ENCODE peak calls at places on chromosomes 1 and 21, in five cellular contexts. I, H, W, T and E are unnamed samples.

GRCh38 chr1:35030338-35031102 is 1.2 kb downstream of the ZMYM6 start:
- DNase-seq in I (no peak), H (no peak), W (no peak), T (no peak), E (no peak)

GRCh38 chr1:89259283-89259971 is 13.2 kb downstream of the GBP5 start:
- DNase-seq in I (no peak), H (no peak), W (no peak), T (no peak), E (no peak)

GRCh38 chr1:109438798-109439297 is 12.6 kb upstream of the PSMA5 start:
- DNase-seq in I (peak), H (no peak), W (no peak), T (no peak), E (no peak)

GRCh38 chr21:26093094-26093493 is 77.5 kb downstream of the APP start:
- DNase-seq in I (peak), H (no peak), W (no peak), T (no peak), E (no peak)

GRCh38 chr21:44458971-44459711 is 3.8 kb downstream of the LRRC3 start:
- DNase-seq in I (no peak), H (no peak), W (peak), T (no peak), E (no peak)

GRCh38 chr1:244319283-244320132 is 132.2 kb downstream of the ADSS2 start:
- DNase-seq in I (peak), H (no peak), W (no peak), T (no peak), E (no peak)

GRCh38 chr1:222928212-222928611 is 113.4 kb downstream of the DISP1 start:
- DNase-seq in I (peak), H (peak), W (no peak), T (peak), E (no peak)

GRCh38 chr1:62682531-62682930 is 5.7 kb downstream of the DOCK7 start:
- DNase-seq in I (peak), H (no peak), W (no peak), T (no peak), E (no peak)

GRCh38 chr1:100074604-100075395 is 57.9 kb downstream of the SASS6 start:
- DNase-seq in I (no peak), H (no peak), W (no peak), T (no peak), E (no peak)

GRCh38 chr1:67675800-67676199 is 9.2 kb upstream of the GADD45A start:
- DNase-seq in I (peak), H (no peak), W (no peak), T (no peak), E (no peak)

GRCh38 chr1:205294175-205294913 is 27.2 kb downstream of the NUAK2 start:
- DNase-seq in I (peak), H (no peak), W (no peak), T (no peak), E (no peak)